ENCODE peak calls at places on chromosomes 1 and 21, in five cellular contexts. J, I, F, P and L are unnamed samples.

GRCh38 chr1:18417317-18418269 is 63.1 kb upstream of the KLHDC7A start:
- DNase-seq in J (no peak), I (no peak), F (no peak), P (no peak), L (no peak)

GRCh38 chr1:228430243-228430642 is 13.6 kb upstream of the TRIM17 start:
- DNase-seq in J (no peak), I (no peak), F (no peak), P (no peak), L (no peak)

GRCh38 chr1:7827134-7827955 is 25.5 kb downstream of the UTS2 start:
- DNase-seq in J (no peak), I (peak), F (no peak), P (no peak), L (no peak)

GRCh38 chr1:41773144-41773571 is 145.6 kb downstream of the HIVEP3 start:
- DNase-seq in J (no peak), I (no peak), F (no peak), P (no peak), L (peak)

GRCh38 chr1:3774503-3775247 is 2.1 kb downstream of the SMIM1 start:
- DNase-seq in J (no peak), I (no peak), F (no peak), P (no peak), L (peak)

GRCh38 chr1:230208619-230209261 is 141.7 kb downstream of the GALNT2 start:
- DNase-seq in J (no peak), I (peak), F (no peak), P (no peak), L (no peak)

GRCh38 chr1:105459759-105460158 is 1596.7 kb upstream of the PRMT6 start:
- DNase-seq in J (no peak), I (no peak), F (no peak), P (no peak), L (no peak)

GRCh38 chr1:9652379-9653194 is 1.1 kb downstream of the PIK3CD start:
- DNase-seq in J (no peak), I (peak), F (no peak), P (peak), L (peak)

GRCh38 chr21:45308211-45309068 is 20.7 kb upstream of the POFUT2 start:
- DNase-seq in J (peak), I (no peak), F (no peak), P (peak), L (no peak)

GRCh38 chr1:1554926-1555915 is 14.8 kb upstream of the TMEM240 start:
- DNase-seq in J (peak), I (no peak), F (no peak), P (no peak), L (peak)

GRCh38 chr1:246682231-246682895 is 41.8 kb upstream of the SCCPDH start:
- DNase-seq in J (no peak), I (no peak), F (no peak), P (no peak), L (no peak)

GRCh38 chr1:45913925-45914501 is 110.6 kb downstream of the MAST2 start:
- DNase-seq in J (no peak), I (no peak), F (no peak), P (no peak), L (no peak)

GRCh38 chr1:101162736-101163405 is 73.9 kb upstream of the S1PR1 start:
- DNase-seq in J (no peak), I (no peak), F (no peak), P (no peak), L (no peak)

GRCh38 chr1:202152399-202152798 is 7.9 kb upstream of the ARL8A start:
- DNase-seq in J (no peak), I (no peak), F (no peak), P (no peak), L (no peak)

GRCh38 chr1:35253941-35254340 is 14.6 kb upstream of the ZMYM4 start:
- DNase-seq in J (no peak), I (no peak), F (no peak), P (no peak), L (no peak)

GRCh38 chr1:156247460-156248322 is at the start of gene PAQR6:
- DNase-seq in J (no peak), I (no peak), F (no peak), P (no peak), L (peak)

GRCh38 chr1:86436041-86436440 is 12.1 kb downstream of the CLCA2 start:
- DNase-seq in J (no peak), I (no peak), F (no peak), P (no peak), L (no peak)

GRCh38 chr1:203536575-203536974 is 42.6 kb downstream of the OPTC start:
- DNase-seq in J (peak), I (no peak), F (no peak), P (no peak), L (no peak)

GRCh38 chr21:42525228-42525604 is 11.6 kb downstream of the SLC37A1 start:
- DNase-seq in J (peak), I (no peak), F (no peak), P (no peak), L (no peak)

GRCh38 chr21:41973427-41973831 is 19.6 kb upstream of the C2CD2 start:
- DNase-seq in J (no peak), I (no peak), F (no peak), P (no peak), L (no peak)

GRCh38 chr1:156750191-156750931 is 1.1 kb downstream of the HDGF start:
- DNase-seq in J (peak), I (peak), F (no peak), P (no peak), L (no peak)

GRCh38 chr1:209880051-209880450 is 52.3 kb downstream of the UTP25 start:
- DNase-seq in J (no peak), I (no peak), F (no peak), P (no peak), L (no peak)

GRCh38 chr1:20787775-20788488 is 825 bp upstream of the HP1BP3 start:
- DNase-seq in J (peak), I (no peak), F (no peak), P (no peak), L (peak)

GRCh38 chr1:153683853-153684252 is 5.4 kb downstream of the NPR1 start:
- DNase-seq in J (no peak), I (no peak), F (no peak), P (no peak), L (peak)

GRCh38 chr1:185444651-185445050 is 127.6 kb upstream of the IVNS1ABP start:
- DNase-seq in J (no peak), I (no peak), F (no peak), P (no peak), L (no peak)